ENCODE peak calls at places on chromosomes 16 and 17, in four cellular contexts. N, E, R and Z are unnamed samples.

GRCh38 chr16:83831451-83831987 is 23.7 kb downstream of the HSBP1 start:
- DNase-seq in N (no peak), E (peak; percentile 52), R (no peak), Z (no peak)

GRCh38 chr16:35188288-35189155 is 1729.1 kb downstream of the TP53TG3F start:
- DNase-seq in N (peak; percentile 18), E (peak; percentile 79), R (no peak), Z (no peak)

GRCh38 chr17:45954914-45955313 is 44.1 kb upstream of the STH start:
- DNase-seq in N (no peak), E (no peak), R (no peak), Z (no peak)

GRCh38 chr17:35079547-35079946 is 16.0 kb upstream of the RFFL start:
- DNase-seq in N (no peak), E (no peak), R (no peak), Z (no peak)

GRCh38 chr17:58591455-58591854 is 77.0 kb upstream of the MTMR4 start:
- DNase-seq in N (no peak), E (no peak), R (no peak), Z (no peak)

GRCh38 chr16:29775742-29776408 is 2.2 kb upstream of the ZG16 start:
- DNase-seq in N (no peak), E (no peak), R (no peak), Z (no peak)

GRCh38 chr17:75723201-75723930 is 2.1 kb downstream of the ITGB4 start:
- DNase-seq in N (no peak), E (peak; percentile 91), R (peak; percentile 77), Z (no peak)

GRCh38 chr16:53958481-53958880 is 254.5 kb downstream of the FTO start:
- DNase-seq in N (no peak), E (no peak), R (no peak), Z (no peak)

GRCh38 chr17:49035470-49036269 is 38.5 kb downstream of the IGF2BP1 start:
- DNase-seq in N (peak; percentile 52), E (no peak), R (peak; percentile 50), Z (peak; percentile 35)

GRCh38 chr17:28662527-28662829 is 473 bp downstream of the SUPT6H start:
- DNase-seq in N (no peak), E (no peak), R (no peak), Z (no peak)

GRCh38 chr17:33732116-33732515 is 439.0 kb upstream of the ASIC2 start:
- DNase-seq in N (no peak), E (no peak), R (no peak), Z (no peak)

GRCh38 chr17:40328386-40328766 is 19.4 kb downstream of the RARA start:
- DNase-seq in N (no peak), E (no peak), R (no peak), Z (no peak)

GRCh38 chr17:12958786-12959185 is 59.0 kb downstream of the ELAC2 start:
- DNase-seq in N (no peak), E (no peak), R (no peak), Z (no peak)

GRCh38 chr17:60959011-60959410 is 281.4 kb downstream of the BCAS3 start:
- DNase-seq in N (no peak), E (no peak), R (no peak), Z (no peak)

GRCh38 chr17:83099570-83100181 is 20.3 kb downstream of the METRNL start:
- DNase-seq in N (peak; percentile 67), E (no peak), R (peak; percentile 66), Z (no peak)

GRCh38 chr17:39763046-39763800 is 25.5 kb downstream of the GRB7 start:
- DNase-seq in N (no peak), E (no peak), R (no peak), Z (no peak)

GRCh38 chr16:83470406-83470805 is 337.4 kb upstream of the HSBP1 start:
- DNase-seq in N (no peak), E (no peak), R (no peak), Z (no peak)

GRCh38 chr17:29870836-29871430 is 59.1 kb downstream of the SSH2 start:
- DNase-seq in N (no peak), E (no peak), R (no peak), Z (no peak)

GRCh38 chr17:66691644-66692500 is 143.0 kb upstream of the CACNG5 start:
- DNase-seq in N (no peak), E (no peak), R (no peak), Z (no peak)

GRCh38 chr17:78826426-78826825 is 14.2 kb downstream of the USP36 start:
- DNase-seq in N (no peak), E (no peak), R (no peak), Z (no peak)

GRCh38 chr17:29838961-29839360 is 91.1 kb downstream of the SSH2 start:
- DNase-seq in N (peak; percentile 17), E (no peak), R (no peak), Z (no peak)

GRCh38 chr16:12096828-12097522 is 120.4 kb downstream of the SNX29 start:
- DNase-seq in N (no peak), E (no peak), R (no peak), Z (no peak)

GRCh38 chr16:12098429-12099310 is 122.1 kb downstream of the SNX29 start:
- DNase-seq in N (no peak), E (no peak), R (no peak), Z (no peak)

GRCh38 chr16:12099451-12100123 is 123.1 kb downstream of the SNX29 start:
- DNase-seq in N (no peak), E (no peak), R (no peak), Z (no peak)

GRCh38 chr16:12096162-12096781 is 119.7 kb downstream of the SNX29 start:
- DNase-seq in N (no peak), E (no peak), R (no peak), Z (no peak)

DNA sequence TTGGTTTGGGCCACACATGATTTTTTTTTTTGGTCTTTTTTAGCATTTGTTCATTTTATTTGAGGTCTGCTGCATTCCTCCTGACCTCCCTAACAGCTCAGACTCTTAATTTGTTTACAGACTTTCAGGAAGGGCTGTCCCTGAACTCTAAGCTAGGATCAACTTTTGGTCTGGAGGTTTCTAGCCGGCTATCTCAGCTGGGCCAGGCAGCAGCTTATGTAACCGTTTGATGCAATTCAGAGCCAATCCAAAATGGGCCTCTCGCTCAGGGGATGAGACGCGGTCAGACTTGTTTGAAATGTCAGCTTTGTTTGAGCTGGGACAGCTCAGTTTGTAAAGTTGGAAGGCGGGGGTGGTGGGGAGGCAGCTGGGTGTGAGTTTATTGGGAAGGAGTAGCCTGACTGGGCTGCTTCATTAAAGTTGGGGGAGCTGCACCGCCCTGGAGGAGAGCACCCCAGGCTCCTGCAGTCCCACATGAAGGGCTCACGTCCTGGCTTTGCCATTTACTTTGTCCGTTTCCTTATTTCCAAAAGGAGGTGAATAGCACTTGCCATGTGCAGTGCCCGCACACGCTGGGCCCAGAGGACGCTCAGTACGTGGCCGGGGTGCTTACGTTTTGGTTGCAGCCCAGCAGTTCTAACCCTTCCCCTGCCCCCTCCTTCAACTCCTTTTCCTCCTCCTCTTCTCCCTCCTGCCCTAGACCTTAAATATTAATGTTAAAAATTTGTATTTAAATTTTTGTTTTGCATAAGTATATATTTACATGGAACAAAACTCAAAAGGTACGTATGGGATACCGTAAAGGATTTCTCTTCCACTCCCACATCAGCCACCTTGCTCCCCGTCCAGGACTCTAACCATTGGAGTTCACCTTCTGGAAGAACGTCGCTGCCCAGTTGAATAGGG is 121.2 kb downstream of the SNX29 start:
- DNase-seq in N (no peak), E (no peak), R (no peak), Z (peak; percentile 31)
- H3K4me3 ChIP-seq in N (no peak overlapping the region), E (no peak overlapping the region), R (no peak overlapping the region), Z (no peak overlapping the region)

GRCh38 chr17:67854378-67854777 is 29.1 kb downstream of the BPTF start:
- DNase-seq in N (no peak), E (no peak), R (no peak), Z (no peak)
- TF ChIP-seq POLR2A in N (no peak), E (no peak), R (no peak), Z (no peak)

GRCh38 chr17:4902540-4902939 is 358 bp downstream of the CHRNE start:
- DNase-seq in N (no peak), E (no peak), R (no peak), Z (no peak)

GRCh38 chr17:4901108-4901647 is 1.7 kb downstream of the CHRNE start:
- DNase-seq in N (no peak), E (no peak), R (no peak), Z (no peak)

GRCh38 chr17:4903051-4903818 is at the start of gene CHRNE:
- DNase-seq in N (peak; percentile 91), E (peak; percentile 94), R (peak; percentile 88), Z (peak; percentile 84)

GRCh38 chr17:4900231-4901107 is 1.1 kb downstream of the C17orf107 start:
- DNase-seq in N (no peak), E (no peak), R (peak; percentile 51), Z (no peak)

DNA sequence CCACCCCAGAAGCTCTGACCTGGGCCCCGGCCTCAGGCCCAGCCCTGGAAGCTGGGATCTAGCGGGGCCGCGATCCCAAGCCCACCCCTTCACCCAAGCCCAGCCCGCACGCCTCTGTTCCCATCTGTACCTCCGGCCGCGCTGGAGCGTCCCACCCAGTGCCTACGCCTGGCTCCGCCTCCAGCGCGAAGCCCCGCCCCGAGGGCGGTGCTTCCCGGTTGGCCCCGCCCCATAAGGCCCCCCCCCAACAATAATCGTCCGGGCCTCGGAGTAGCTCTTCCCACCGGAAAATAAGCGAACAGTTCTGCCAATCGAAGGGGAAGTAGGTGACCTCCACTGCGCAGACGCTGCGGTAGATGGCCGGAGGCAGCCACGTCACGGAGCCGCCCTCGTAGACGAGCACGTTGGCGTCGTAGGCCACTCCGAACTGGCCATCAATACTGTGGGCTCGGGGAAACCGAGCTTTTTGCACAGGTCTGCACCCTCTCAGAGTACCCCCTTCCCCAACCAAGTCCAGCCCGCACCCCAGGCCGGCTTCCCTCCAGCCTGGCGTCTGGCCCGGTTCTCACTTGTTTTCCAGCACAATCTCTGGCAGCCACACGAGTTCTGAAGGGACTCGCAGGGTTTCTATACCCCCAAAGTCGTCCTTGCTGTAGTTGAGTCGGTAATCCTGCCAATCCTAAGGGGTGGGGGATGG is 1.1 kb downstream of the CHRNE start:
- DNase-seq in N (peak; percentile 32), E (no peak), R (no peak), Z (no peak)
- H3K4me3 ChIP-seq in N (no peak overlapping the region), E (no peak overlapping the region), R (no peak overlapping the region), Z (no peak overlapping the region)

GRCh38 chr17:1714980-1715802 is 5.0 kb upstream of the TLCD2 start:
- DNase-seq in N (peak; percentile 86), E (peak; percentile 98), R (peak; percentile 84), Z (peak; percentile 92)

GRCh38 chr17:1715803-1716075 is 5.6 kb upstream of the TLCD2 start:
- DNase-seq in N (no peak), E (no peak), R (no peak), Z (no peak)

GRCh38 chr17:1716076-1716911 is 6.1 kb upstream of the TLCD2 start:
- DNase-seq in N (peak; percentile 100), E (peak; percentile 100), R (peak; percentile 100), Z (peak; percentile 100)

GRCh38 chr17:1718362-1719165 is 5.9 kb upstream of the WDR81 start:
- DNase-seq in N (no peak), E (peak; percentile 87), R (no peak), Z (no peak)

DNA sequence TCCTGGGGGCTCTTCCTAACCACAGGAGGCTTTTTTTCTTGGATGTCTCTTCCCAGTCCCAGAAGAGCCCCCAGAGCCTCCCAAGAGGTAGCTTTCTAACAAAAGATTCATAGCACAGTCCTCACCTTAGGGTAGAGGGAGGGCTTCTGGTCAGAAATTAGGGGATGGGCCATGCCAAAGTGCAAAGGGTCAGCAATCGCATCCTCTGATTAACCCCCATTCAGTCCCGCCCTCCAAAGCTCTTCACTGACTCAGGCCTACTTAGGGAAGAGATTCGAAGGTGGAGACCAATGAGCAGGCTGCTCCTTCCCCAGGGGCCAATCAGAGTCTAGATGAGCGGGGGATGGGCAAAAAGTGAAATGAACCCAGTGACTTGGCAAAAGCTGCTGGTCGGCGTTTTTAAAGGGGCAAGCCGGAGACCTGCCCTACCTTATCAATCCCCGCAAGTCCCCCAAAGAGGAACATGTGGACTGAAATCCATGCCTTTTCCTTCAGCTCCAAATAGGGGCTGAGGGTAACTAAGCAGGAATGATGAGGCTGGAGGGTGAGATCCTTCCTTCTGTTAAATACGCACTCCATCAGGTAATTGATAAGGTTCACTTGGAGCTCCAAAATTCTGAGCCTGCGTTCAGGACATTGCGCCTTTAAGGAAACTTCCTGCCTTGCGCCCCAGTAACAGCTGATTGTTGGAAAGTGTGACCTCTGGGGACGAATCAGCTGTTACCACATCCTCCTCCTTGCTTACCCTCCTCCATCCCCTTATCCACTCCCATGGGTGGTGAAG is 6.9 kb upstream of the TLCD2 start:
- DNase-seq in N (peak; percentile 95), E (peak; percentile 97), R (peak; percentile 93), Z (peak; percentile 97)
- TF ChIP-seq POLR2A in N (no peak), E (no peak), R (no peak), Z (peak; percentile 57)